ENCODE peak calls at places on chromosomes 4 and X, in five cellular contexts. H is NCI-H748 treated with DMSO at 0.1 percent for 48 hours, Z is NCI-H1694 treated with DMSO at 0.1 percent for 48 hours, M is endothelial cell, E is hepatocyte. G is an unnamed sample.

GRCh38 chrX:103889216-103889615 is 57.2 kb upstream of the RAB9B start:
- DNase-seq in H (no peak), Z (no peak), M (no peak), E (no peak), G (no peak)

GRCh38 chr4:78720994-78721677 is 55.0 kb upstream of the BMP2K start:
- DNase-seq in H (no peak), Z (no peak), M (no peak), E (no peak), G (peak)

GRCh38 chrX:95728446-95728845 is 956.2 kb upstream of the DIAPH2 start:
- DNase-seq in H (no peak), Z (no peak), M (no peak), E (no peak), G (no peak)

GRCh38 chr4:7063362-7063761 is 4.5 kb downstream of the GRPEL1 start:
- DNase-seq in H (no peak), Z (no peak), M (no peak), E (no peak), G (no peak)

GRCh38 chr4:72744103-72744725 is 175.2 kb upstream of the ADAMTS3 start:
- DNase-seq in H (no peak), Z (no peak), M (no peak), E (no peak), G (no peak)

GRCh38 chrX:76815754-76816153 is 388.2 kb downstream of the MAGEE1 start:
- DNase-seq in H (no peak), Z (no peak), M (no peak), E (no peak), G (no peak)

GRCh38 chr4:4412661-4413372 is 25.9 kb downstream of the NSG1 start:
- DNase-seq in H (no peak), Z (no peak), M (no peak), E (no peak), G (no peak)

GRCh38 chrX:13768939-13769338 is 34.4 kb downstream of the OFD1 start:
- DNase-seq in H (no peak), Z (no peak), M (no peak), E (no peak), G (no peak)

GRCh38 chrX:5113128-5113527 is 1115.5 kb downstream of the NLGN4X start:
- DNase-seq in H (peak), Z (no peak), M (no peak), E (peak), G (no peak)

GRCh38 chrX:41600266-41600665 is 88.5 kb upstream of the GPR34 start:
- DNase-seq in H (no peak), Z (no peak), M (no peak), E (no peak), G (no peak)

GRCh38 chr4:172096771-172097170 is 283.6 kb downstream of the GALNTL6 start:
- DNase-seq in H (no peak), Z (peak), M (no peak), E (no peak), G (no peak)

GRCh38 chr4:36420111-36420679 is 138.8 kb downstream of the DTHD1 start:
- DNase-seq in H (no peak), Z (no peak), M (no peak), E (no peak), G (no peak)

GRCh38 chr4:123649644-123650356 is 253.2 kb downstream of the SPRY1 start:
- DNase-seq in H (peak), Z (no peak), M (no peak), E (peak), G (no peak)

GRCh38 chr4:17770845-17771244 is 10.6 kb downstream of the FAM184B start:
- DNase-seq in H (no peak), Z (no peak), M (no peak), E (no peak), G (no peak)

GRCh38 chr4:115781528-115782146 is 668.2 kb upstream of the NDST4 start:
- DNase-seq in H (no peak), Z (no peak), M (no peak), E (no peak), G (no peak)

GRCh38 chrX:134753185-134754008 is 95.1 kb upstream of the PLAC1 start:
- DNase-seq in H (no peak), Z (peak), M (no peak), E (no peak), G (no peak)

GRCh38 chrX:132584936-132585335 is 96.1 kb upstream of the MBNL3 start:
- DNase-seq in H (no peak), Z (no peak), M (no peak), E (no peak), G (no peak)